ENCODE peak calls at places on chromosomes 12 and 14, in ten cellular contexts. E, U, A, W, N, C, K, J, Q and X are unnamed samples.

GRCh38 chr14:32724864-32725550 is 213.7 kb upstream of the NPAS3 start:
- DNase-seq in E (no peak), U (no peak), A (peak), W (no peak), N (no peak), C (peak), K (no peak), J (no peak), Q (no peak), X (no peak)

GRCh38 chr14:101187816-101188570 is 284.5 kb upstream of the RTL1 start:
- DNase-seq in E (no peak), U (no peak), A (no peak), W (no peak), N (no peak), C (no peak), K (no peak), J (no peak), Q (no peak), X (no peak)

GRCh38 chr12:111636209-111636928 is 37.3 kb upstream of the ATXN2 start:
- DNase-seq in E (no peak), U (no peak), A (peak), W (no peak), N (peak), C (peak), K (no peak), J (peak), Q (no peak), X (no peak)

GRCh38 chr14:102620413-102620812 is 28.0 kb downstream of the RCOR1 start:
- DNase-seq in E (no peak), U (no peak), A (no peak), W (no peak), N (no peak), C (peak), K (no peak), J (no peak), Q (no peak), X (no peak)

GRCh38 chr12:61487728-61488127 is 772.5 kb upstream of the USP15 start:
- DNase-seq in E (no peak), U (no peak), A (no peak), W (no peak), N (no peak), C (no peak), K (no peak), J (no peak), Q (no peak), X (no peak)

GRCh38 chr14:54727929-54728328 is 161.0 kb downstream of the SAMD4A start:
- DNase-seq in E (no peak), U (no peak), A (no peak), W (no peak), N (no peak), C (no peak), K (no peak), J (no peak), Q (no peak), X (no peak)

GRCh38 chr12:125065753-125066570 is 727 bp downstream of the AACS start:
- DNase-seq in E (no peak), U (no peak), A (no peak), W (no peak), N (no peak), C (no peak), K (no peak), J (no peak), Q (no peak), X (no peak)

GRCh38 chr12:53300187-53300586 is 692 bp downstream of the MYG1 start:
- DNase-seq in E (no peak), U (no peak), A (no peak), W (no peak), N (peak), C (peak), K (no peak), J (no peak), Q (no peak), X (no peak)

GRCh38 chr14:75497191-75497590 is 25.1 kb upstream of the BATF start:
- DNase-seq in E (no peak), U (no peak), A (no peak), W (no peak), N (no peak), C (no peak), K (no peak), J (peak), Q (no peak), X (no peak)

GRCh38 chr14:70140614-70141013 is 48.1 kb downstream of the SLC8A3 start:
- DNase-seq in E (no peak), U (no peak), A (no peak), W (no peak), N (no peak), C (no peak), K (no peak), J (no peak), Q (no peak), X (no peak)

GRCh38 chr12:52992699-52993557 is 13.3 kb upstream of the EIF4B start:
- DNase-seq in E (no peak), U (no peak), A (no peak), W (no peak), N (no peak), C (peak), K (no peak), J (no peak), Q (no peak), X (no peak)

GRCh38 chr14:90661881-90662280 is 154.3 kb downstream of the TTC7B start:
- DNase-seq in E (no peak), U (no peak), A (no peak), W (no peak), N (no peak), C (no peak), K (no peak), J (no peak), Q (no peak), X (no peak)

GRCh38 chr12:22657538-22657937 is 32.6 kb downstream of the ETNK1 start:
- DNase-seq in E (no peak), U (no peak), A (no peak), W (no peak), N (no peak), C (no peak), K (no peak), J (no peak), Q (no peak), X (no peak)

GRCh38 chr12:49930515-49931288 is 19.8 kb upstream of the AQP2 start:
- DNase-seq in E (no peak), U (no peak), A (no peak), W (no peak), N (peak), C (peak), K (no peak), J (no peak), Q (no peak), X (no peak)

GRCh38 chr14:75025082-75025481 is 22.4 kb downstream of the EIF2B2 start:
- DNase-seq in E (no peak), U (no peak), A (no peak), W (no peak), N (peak), C (no peak), K (no peak), J (no peak), Q (no peak), X (no peak)

GRCh38 chr14:102235275-102235897 is 69.6 kb downstream of the MOK start:
- DNase-seq in E (peak), U (peak), A (peak), W (peak), N (peak), C (peak), K (peak), J (no peak), Q (peak), X (peak)

GRCh38 chr12:1661553-1662335 is 29.1 kb upstream of the ADIPOR2 start:
- DNase-seq in E (peak), U (peak), A (peak), W (peak), N (peak), C (peak), K (peak), J (peak), Q (peak), X (peak)

GRCh38 chr14:37597538-37598084 is 2.2 kb downstream of the TTC6 start:
- DNase-seq in E (no peak), U (no peak), A (no peak), W (no peak), N (no peak), C (no peak), K (no peak), J (no peak), Q (no peak), X (no peak)

GRCh38 chr12:66107451-66107915 is 23.1 kb downstream of the LLPH start:
- DNase-seq in E (peak), U (peak), A (peak), W (peak), N (peak), C (peak), K (peak), J (peak), Q (peak), X (peak)

GRCh38 chr14:24430143-24430681 is 458 bp downstream of the KHNYN start:
- DNase-seq in E (peak), U (peak), A (peak), W (peak), N (peak), C (peak), K (no peak), J (peak), Q (no peak), X (peak)

GRCh38 chr12:2637371-2637770 is 157.4 kb upstream of the FKBP4 start:
- DNase-seq in E (no peak), U (no peak), A (no peak), W (no peak), N (no peak), C (no peak), K (no peak), J (no peak), Q (no peak), X (no peak)

GRCh38 chr14:92294506-92294905 is 28.5 kb upstream of the SLC24A4 start:
- DNase-seq in E (no peak), U (no peak), A (no peak), W (no peak), N (no peak), C (no peak), K (no peak), J (no peak), Q (no peak), X (no peak)

GRCh38 chr14:50798048-50798421 is 32.9 kb downstream of the NIN start:
- DNase-seq in E (no peak), U (peak), A (no peak), W (no peak), N (no peak), C (no peak), K (no peak), J (no peak), Q (no peak), X (no peak)

GRCh38 chr12:124660846-124661245 is 93.4 kb upstream of the NCOR2 start:
- DNase-seq in E (no peak), U (no peak), A (no peak), W (no peak), N (no peak), C (no peak), K (no peak), J (no peak), Q (no peak), X (no peak)

GRCh38 chr12:76031081-76031413 is 529 bp downstream of the PHLDA1 start:
- DNase-seq in E (no peak), U (no peak), A (no peak), W (no peak), N (no peak), C (no peak), K (no peak), J (no peak), Q (no peak), X (no peak)

GRCh38 chr12:62629413-62629812 is 162.8 kb downstream of the MON2 start:
- DNase-seq in E (no peak), U (no peak), A (peak), W (no peak), N (no peak), C (no peak), K (no peak), J (no peak), Q (no peak), X (no peak)

GRCh38 chr12:12715459-12716150 is 1.6 kb upstream of the CDKN1B start:
- DNase-seq in E (no peak), U (peak), A (no peak), W (no peak), N (peak), C (peak), K (peak), J (peak), Q (no peak), X (no peak)

GRCh38 chr12:45192041-45192695 is 23.7 kb upstream of the ANO6 start:
- DNase-seq in E (no peak), U (no peak), A (no peak), W (no peak), N (peak), C (peak), K (no peak), J (no peak), Q (no peak), X (no peak)

GRCh38 chr14:87566986-87567385 is 426.0 kb downstream of the GALC start:
- DNase-seq in E (no peak), U (no peak), A (no peak), W (no peak), N (no peak), C (peak), K (no peak), J (no peak), Q (no peak), X (no peak)

GRCh38 chr14:101032433-101032832 is 128.9 kb upstream of the RTL1 start:
- DNase-seq in E (no peak), U (no peak), A (no peak), W (no peak), N (no peak), C (no peak), K (no peak), J (no peak), Q (no peak), X (no peak)

GRCh38 chr14:91482278-91483023 is 27.7 kb downstream of the PPP4R3A start:
- DNase-seq in E (no peak), U (no peak), A (no peak), W (no peak), N (no peak), C (peak), K (no peak), J (no peak), Q (no peak), X (peak)

GRCh38 chr12:27025116-27025515 is 2.8 kb downstream of the MED21 start:
- DNase-seq in E (no peak), U (no peak), A (no peak), W (no peak), N (no peak), C (no peak), K (no peak), J (no peak), Q (no peak), X (no peak)

GRCh38 chr12:21637985-21638891 is 19.4 kb downstream of the LDHB start:
- DNase-seq in E (no peak), U (no peak), A (no peak), W (no peak), N (no peak), C (peak), K (no peak), J (no peak), Q (peak), X (no peak)